ENCODE peak calls at places on chromosomes 13 and 19, in seven cellular contexts. O is kidney epithelial cell, T is AG09319, N is fibroblast of lung, D is tibial artery, U is fibroblast of the aortic adventitia, W is ovary. Q is an unnamed sample.

GRCh38 chr19:51689751-51690358 is 3.3 kb upstream of the SPACA6 start:
- DNase-seq in N (peak; percentile 41), O (no peak), W (peak; percentile 85), D (no peak), T (no peak), U (peak; percentile 31), Q (no peak)

GRCh38 chr19:41702208-41702651 is 6.2 kb upstream of the CEACAM5 start:
- DNase-seq in O (no peak), N (no peak), U (peak; percentile 4), D (no peak), W (no peak), T (no peak), Q (no peak)

GRCh38 chr13:101576977-101577376 is 124.5 kb downstream of the ITGBL1 start:
- DNase-seq in O (no peak), T (no peak), D (no peak), U (no peak), N (no peak), W (no peak), Q (no peak)

GRCh38 chr13:50916701-50917184 is 7.2 kb downstream of the RNASEH2B start:
- DNase-seq in D (no peak), O (no peak), T (no peak), U (no peak), N (no peak), W (no peak), Q (no peak)

GRCh38 chr13:90675129-90675528 is 672.4 kb upstream of the MIR17HG start:
- DNase-seq in T (no peak), W (no peak), N (no peak), D (no peak), O (no peak), U (no peak), Q (no peak)

GRCh38 chr13:82330499-82330898 is 1551.8 kb downstream of the SLITRK1 start:
- DNase-seq in T (no peak), U (peak; percentile 6), D (no peak), N (peak; percentile 5), O (no peak), W (no peak), Q (no peak)

GRCh38 chr13:92578358-92578757 is 648.2 kb upstream of the GPC6 start:
- DNase-seq in W (no peak), T (no peak), D (no peak), O (no peak), U (no peak), N (no peak), Q (no peak)

GRCh38 chr13:72643339-72643989 is 84.0 kb downstream of the MZT1 start:
- DNase-seq in T (peak; percentile 12), N (peak; percentile 64), W (no peak), U (peak; percentile 64), O (no peak), D (no peak), Q (peak; percentile 79)

GRCh38 chr19:469833-470232 is 9.0 kb upstream of the SHC2 start:
- DNase-seq in D (no peak), O (no peak), U (no peak), T (no peak), W (no peak), N (no peak), Q (no peak)

GRCh38 chr19:51477343-51477742 is 996 bp upstream of the CEACAM18 start:
- DNase-seq in U (no peak), N (no peak), W (no peak), O (no peak), D (no peak), T (no peak), Q (no peak)

GRCh38 chr19:12364391-12365093 is 941 bp downstream of the ZNF442 start:
- DNase-seq in T (no peak), O (no peak), U (peak; percentile 24), W (peak; percentile 23), N (peak; percentile 6), D (peak; percentile 66), Q (peak; percentile 12)

GRCh38 chr19:343451-343931 is 1.1 kb downstream of the MIER2 start:
- DNase-seq in O (no peak), W (no peak), D (no peak), N (no peak), T (no peak), U (peak; percentile 32), Q (no peak)

GRCh38 chr13:109840201-109840892 is 54.0 kb upstream of the IRS2 start:
- DNase-seq in O (peak; percentile 57), D (no peak), T (no peak), U (peak; percentile 22), N (peak; percentile 15), W (no peak), Q (peak; percentile 42)

GRCh38 chr19:58569943-58570670 is 3.0 kb downstream of the MZF1 start:
- DNase-seq in D (peak; percentile 58), T (no peak), O (no peak), W (peak; percentile 17), U (no peak), N (no peak), Q (no peak)

DNA sequence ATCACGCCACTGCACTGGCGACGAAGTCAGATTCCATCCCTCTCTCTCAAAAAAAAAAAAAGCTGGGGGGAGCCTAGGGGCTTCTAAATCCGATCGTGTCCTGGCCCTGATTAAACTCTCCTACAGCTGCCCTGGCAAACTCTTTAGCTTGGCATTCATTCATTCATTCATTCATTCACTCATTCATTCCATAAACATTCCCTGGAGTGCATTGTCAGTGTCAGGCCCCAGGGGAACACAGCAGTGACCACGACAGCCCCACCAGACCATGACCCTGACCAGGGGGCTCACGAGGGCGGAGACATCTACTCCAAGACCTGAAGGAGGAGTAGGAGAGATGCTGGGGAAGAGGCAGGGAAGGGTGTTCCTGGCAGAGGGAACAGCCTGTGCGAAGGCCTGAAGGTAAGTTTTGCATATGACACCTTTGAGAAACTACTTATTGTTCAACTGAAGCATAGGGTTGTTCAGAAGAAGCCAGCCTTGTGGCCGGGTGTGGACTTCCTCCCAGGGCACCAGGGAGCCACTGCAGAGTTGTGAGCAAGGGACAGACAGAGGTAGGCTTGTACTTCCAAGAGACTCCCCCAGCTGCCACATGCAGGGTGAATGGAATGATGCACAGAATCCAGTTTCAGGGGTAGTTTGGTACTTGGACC is 24.5 kb downstream of the CEACAM16 start:
- DNase-seq in U (no peak), O (no peak), W (no peak), T (no peak), N (no peak), D (no peak), Q (no peak)
- TF ChIP-seq CTCF in U (no peak), O (no peak), W (no peak), T (no peak), N (no peak), D (no peak), Q (no peak)

DNA sequence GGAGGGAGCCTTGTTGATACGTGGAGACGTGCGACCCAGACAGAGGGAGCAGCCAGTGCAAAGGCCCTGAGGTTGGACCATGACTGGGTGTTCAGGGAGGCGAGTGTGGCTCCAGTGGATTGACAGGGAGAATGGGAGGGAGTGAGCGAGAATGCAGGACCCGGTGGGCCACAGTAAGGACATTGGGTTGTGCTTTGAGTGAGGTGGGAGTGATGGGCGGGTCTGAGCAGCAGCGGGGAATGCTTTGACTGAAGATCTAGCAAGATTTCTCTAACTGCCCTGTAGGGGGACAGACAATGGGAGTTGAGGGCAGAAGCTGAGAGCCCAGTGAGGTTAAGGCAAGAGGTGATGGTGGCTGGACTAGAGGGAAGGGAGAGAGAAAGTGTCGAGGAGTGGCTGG is 7.7 kb upstream of the NANOS2 start:
- DNase-seq in O (no peak), N (no peak), U (no peak), T (no peak), W (no peak), D (no peak), Q (peak; percentile 27)
- TF ChIP-seq CTCF in O (peak; percentile 28), N (no peak), U (peak; percentile 25), T (no peak), W (no peak), D (no peak), Q (no peak)

DNA sequence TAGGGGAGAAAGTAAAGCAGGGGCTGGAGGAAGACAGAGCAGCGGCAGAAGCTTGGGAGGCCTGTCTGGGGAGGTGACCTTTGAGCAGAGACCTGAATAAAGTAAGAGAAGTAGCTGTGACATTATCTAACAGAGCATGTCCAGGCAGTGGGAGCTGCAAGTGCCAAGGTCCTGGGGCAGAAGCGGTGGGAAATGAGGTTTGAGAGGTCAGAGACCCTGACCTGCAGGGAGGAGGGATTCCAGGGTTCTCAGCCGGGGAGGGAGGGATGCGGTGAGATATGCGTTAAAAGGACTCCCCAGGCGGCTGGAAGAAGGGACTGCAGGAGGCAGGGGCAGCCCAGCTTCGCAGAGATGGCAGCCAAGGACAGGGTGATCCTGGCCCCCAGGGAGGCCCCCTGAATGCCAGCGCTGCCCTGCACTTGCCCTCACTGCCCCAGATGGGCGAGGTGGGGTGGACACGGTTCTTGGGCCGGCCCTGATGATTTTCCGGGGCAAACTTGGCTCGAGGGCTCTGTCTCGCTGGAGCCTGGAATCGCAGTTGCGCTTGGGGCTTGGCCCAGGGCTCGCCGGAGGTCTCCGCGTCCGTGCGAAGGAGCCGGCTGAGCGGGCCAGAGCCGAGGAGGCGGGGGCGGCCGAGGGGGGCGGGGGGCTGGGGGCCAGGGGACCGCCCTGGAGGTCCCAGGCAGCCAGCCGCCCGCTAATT is 3.2 kb downstream of the CRLF1 start:
- DNase-seq in T (no peak), N (no peak), D (peak; percentile 76), W (no peak), U (peak; percentile 26), O (no peak), Q (peak; percentile 40)
- TF ChIP-seq CTCF in T (peak; percentile 26), N (peak; percentile 35), D (peak; percentile 50), W (no peak), U (peak; percentile 49), O (peak; percentile 42), Q (peak; percentile 23)

DNA sequence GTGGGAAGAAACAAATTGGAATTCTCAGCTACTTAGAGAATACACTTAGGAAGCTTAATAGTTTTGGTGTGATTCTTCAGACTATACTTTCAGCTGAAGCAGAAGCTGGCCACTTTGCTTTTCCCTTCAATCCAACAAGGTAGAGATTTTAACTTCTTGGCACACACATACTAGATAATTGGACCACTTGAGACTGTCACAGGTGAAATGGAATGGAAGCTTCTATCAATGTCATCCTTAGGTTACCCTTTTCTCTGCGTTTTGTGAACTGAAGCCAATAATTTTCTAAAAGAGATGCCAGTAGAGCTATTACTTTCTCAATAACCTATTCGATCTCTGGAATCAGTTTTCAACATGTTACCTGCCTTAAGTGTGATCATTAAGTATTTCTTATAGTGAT is 405.3 kb downstream of the PCDH20 start:
- DNase-seq in O (no peak), T (no peak), W (no peak), D (no peak), N (no peak), U (no peak), Q (no peak)
- TF ChIP-seq CTCF in O (no peak), T (no peak), W (no peak), D (no peak), N (no peak), U (no peak), Q (no peak)

DNA sequence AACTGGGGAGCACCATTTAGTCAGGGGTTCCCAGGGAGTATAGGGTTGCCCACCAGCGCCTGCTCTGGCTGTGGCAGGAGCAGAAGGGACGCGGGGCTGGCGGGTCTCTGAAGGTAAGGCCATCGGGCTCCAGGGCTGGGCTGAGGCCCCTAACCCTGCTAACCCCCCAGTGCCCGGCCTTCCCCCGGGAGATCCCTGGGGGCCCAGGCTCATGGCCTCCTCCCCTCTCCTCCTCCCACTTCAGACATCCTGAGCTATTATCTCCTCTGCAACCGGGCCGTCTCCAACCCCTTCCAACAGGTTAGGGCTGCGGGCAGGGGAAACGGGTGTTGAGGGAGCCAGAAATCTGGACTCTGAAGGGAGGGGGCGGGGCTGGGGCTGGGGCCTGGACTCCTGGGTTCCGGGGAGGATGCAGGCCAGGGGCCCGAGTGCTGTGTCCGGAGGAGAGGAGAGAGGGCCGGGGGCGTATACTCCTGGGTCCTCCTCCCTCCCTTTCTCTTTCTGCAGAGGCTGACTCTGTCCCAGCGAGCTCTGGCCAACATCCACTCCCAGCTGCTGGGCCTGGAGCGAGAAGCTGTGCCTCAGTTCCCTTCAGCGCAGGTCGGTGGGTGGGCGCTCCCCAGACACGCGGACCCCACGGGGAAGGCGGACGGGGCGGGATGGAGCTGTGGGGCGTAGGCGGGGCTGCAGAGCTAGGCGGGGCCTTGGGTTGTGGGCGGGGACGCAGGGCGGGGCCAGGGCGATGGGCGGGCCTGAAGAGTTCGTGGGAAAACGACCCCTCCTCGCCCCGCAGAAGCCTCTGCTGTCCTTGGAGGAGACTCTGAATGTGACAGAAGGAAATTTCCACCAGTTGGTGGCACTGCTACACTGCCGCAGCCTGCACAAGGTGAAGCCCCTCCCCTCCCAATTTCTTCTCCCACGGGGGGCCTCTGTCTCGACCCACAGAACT is 15.3 kb downstream of the TTYH1 start:
- DNase-seq in O (no peak), U (no peak), W (no peak), N (peak; percentile 28), D (no peak), T (no peak), Q (peak; percentile 64)
- TF ChIP-seq CTCF in O (peak; percentile 13), U (no peak), W (no peak), N (peak; percentile 5), D (no peak), T (no peak), Q (no peak)